ENCODE peak calls at places on chromosomes 3 and 15, in nine cellular contexts. F, Q, N, D, R, K, O, P and B are unnamed samples.

GRCh38 chr3:78494831-78495230 is 1273.0 kb downstream of the ROBO1 start:
- DNase-seq in Q (no peak), R (no peak), F (no peak), N (no peak), P (no peak), K (no peak), D (no peak), O (no peak), B (no peak)

GRCh38 chr15:31016446-31016915 is 25.1 kb upstream of the MTMR10 start:
- DNase-seq in N (no peak), P (no peak), F (peak), R (no peak), Q (no peak), K (no peak), D (no peak), O (peak), B (no peak)

GRCh38 chr3:189664311-189664710 is 33.1 kb downstream of the TP63 start:
- DNase-seq in D (no peak), K (no peak), R (no peak), P (no peak), Q (no peak), F (peak), O (peak), N (no peak), B (no peak)

GRCh38 chr15:78353093-78353492 is 12.9 kb downstream of the CRABP1 start:
- DNase-seq in O (no peak), F (no peak), N (no peak), Q (no peak), R (no peak), P (no peak), K (no peak), D (no peak), B (peak)

GRCh38 chr15:58066042-58066867 is 744 bp upstream of the ALDH1A2 start:
- DNase-seq in K (peak), D (peak), P (peak), N (peak), F (no peak), R (no peak), O (no peak), Q (peak), B (peak)

GRCh38 chr15:66595937-66596545 is 30.2 kb upstream of the LCTL start:
- DNase-seq in R (no peak), D (no peak), Q (no peak), K (no peak), P (no peak), F (no peak), N (no peak), O (no peak), B (no peak)

GRCh38 chr3:109195812-109196211 is 59.3 kb downstream of the C3orf85 start:
- DNase-seq in P (no peak), D (no peak), R (no peak), Q (no peak), K (no peak), F (peak), O (no peak), N (no peak), B (no peak)

GRCh38 chr3:14223595-14223994 is 45.0 kb downstream of the LSM3 start:
- DNase-seq in N (no peak), Q (no peak), F (no peak), R (no peak), O (no peak), K (no peak), D (no peak), P (no peak), B (no peak)

GRCh38 chr3:40055956-40056355 is 246.5 kb downstream of the MYRIP start:
- DNase-seq in K (no peak), D (no peak), R (no peak), O (no peak), Q (no peak), N (no peak), F (peak), P (no peak), B (no peak)

GRCh38 chr15:92327033-92327432 is 66.6 kb upstream of the ST8SIA2 start:
- DNase-seq in F (no peak), D (no peak), O (no peak), N (no peak), Q (no peak), R (no peak), K (no peak), P (no peak), B (no peak)

GRCh38 chr3:194690501-194691372 is 5.1 kb downstream of the FAM43A start:
- DNase-seq in K (no peak), R (no peak), D (no peak), Q (no peak), P (peak), O (no peak), F (no peak), N (no peak), B (peak)

GRCh38 chr3:112303811-112304325 is 9.9 kb upstream of the SLC9C1 start:
- DNase-seq in R (peak), O (no peak), Q (no peak), N (peak), K (no peak), D (no peak), F (peak), P (peak), B (peak)

GRCh38 chr15:52124270-52124878 is 11.8 kb upstream of the BCL2L10 start:
- DNase-seq in Q (no peak), P (no peak), N (no peak), R (no peak), K (no peak), F (no peak), D (no peak), O (no peak), B (no peak)

GRCh38 chr3:5698851-5699250 is 511.3 kb downstream of the EDEM1 start:
- DNase-seq in R (no peak), Q (no peak), F (no peak), D (no peak), P (no peak), O (no peak), K (no peak), N (no peak), B (no peak)

GRCh38 chr3:69309810-69310209 is 76.1 kb downstream of the FRMD4B start:
- DNase-seq in F (peak), D (no peak), Q (no peak), N (no peak), K (no peak), P (no peak), R (no peak), O (no peak), B (no peak)

GRCh38 chr3:80338366-80338765 is 570.6 kb upstream of the ROBO1 start:
- DNase-seq in Q (no peak), R (no peak), N (no peak), F (peak), K (no peak), O (no peak), P (no peak), D (no peak), B (no peak)

GRCh38 chr15:63157891-63158431 is 684 bp upstream of the RPS27L start:
- DNase-seq in O (peak), Q (no peak), N (peak), R (peak), F (peak), P (peak), D (peak), K (peak), B (peak)

GRCh38 chr15:72118400-72118978 is at the start of gene SENP8:
- DNase-seq in P (no peak), O (no peak), N (peak), K (no peak), R (no peak), F (no peak), D (peak), Q (no peak), B (no peak)

GRCh38 chr3:30521156-30521555 is 85.2 kb upstream of the TGFBR2 start:
- DNase-seq in O (no peak), N (no peak), D (no peak), Q (no peak), K (no peak), F (no peak), R (no peak), P (no peak), B (no peak)

GRCh38 chr3:30518872-30519271 is 87.5 kb upstream of the TGFBR2 start:
- DNase-seq in R (no peak), K (no peak), O (no peak), Q (no peak), D (no peak), F (no peak), N (no peak), P (no peak), B (no peak)

GRCh38 chr3:30516238-30516637 is 90.2 kb upstream of the TGFBR2 start:
- DNase-seq in P (no peak), F (peak), N (no peak), D (no peak), K (no peak), Q (no peak), O (no peak), R (no peak), B (no peak)

GRCh38 chr3:30520695-30521094 is 85.7 kb upstream of the TGFBR2 start:
- DNase-seq in Q (no peak), F (no peak), K (no peak), D (no peak), P (no peak), N (no peak), R (no peak), O (no peak), B (no peak)

DNA sequence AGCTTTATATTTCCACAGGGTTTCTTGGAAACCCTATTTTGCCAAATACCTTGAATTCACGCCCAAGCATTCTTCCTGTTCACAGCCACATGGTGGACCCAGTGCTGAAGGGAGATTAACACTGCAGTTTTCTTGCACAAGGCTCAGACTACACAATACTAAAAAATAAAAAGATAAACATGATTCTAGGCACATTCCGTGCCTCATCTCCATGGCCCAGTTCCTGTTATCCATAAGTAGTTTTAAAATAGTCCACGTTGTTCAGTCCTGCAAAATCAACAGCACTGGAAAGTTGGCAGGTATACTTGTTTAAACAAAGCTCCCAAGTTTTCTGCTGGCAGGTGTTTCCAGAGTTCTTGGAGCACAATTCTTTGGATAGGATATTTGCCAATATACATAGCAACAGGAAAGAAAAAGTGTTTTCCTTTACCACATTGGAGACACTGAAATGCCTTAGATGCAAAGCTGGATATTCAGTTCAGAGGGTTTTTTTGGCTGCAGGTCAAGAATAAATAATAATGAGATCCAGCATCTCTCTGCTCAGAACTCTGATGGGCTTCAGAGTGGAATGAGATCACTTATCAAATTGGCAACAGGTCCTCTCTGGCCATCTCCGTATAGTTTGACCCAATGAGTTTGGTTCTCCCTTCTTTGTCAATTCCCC is 88.1 kb upstream of the TGFBR2 start:
- DNase-seq in Q (no peak), K (peak), D (no peak), O (no peak), N (no peak), F (peak), R (no peak), P (peak), B (no peak)
- TF ChIP-seq CTCF in Q (peak), K (peak), D (no peak), O (no peak), N (no peak), F (no peak), R (no peak), P (no peak), B (no peak)

DNA sequence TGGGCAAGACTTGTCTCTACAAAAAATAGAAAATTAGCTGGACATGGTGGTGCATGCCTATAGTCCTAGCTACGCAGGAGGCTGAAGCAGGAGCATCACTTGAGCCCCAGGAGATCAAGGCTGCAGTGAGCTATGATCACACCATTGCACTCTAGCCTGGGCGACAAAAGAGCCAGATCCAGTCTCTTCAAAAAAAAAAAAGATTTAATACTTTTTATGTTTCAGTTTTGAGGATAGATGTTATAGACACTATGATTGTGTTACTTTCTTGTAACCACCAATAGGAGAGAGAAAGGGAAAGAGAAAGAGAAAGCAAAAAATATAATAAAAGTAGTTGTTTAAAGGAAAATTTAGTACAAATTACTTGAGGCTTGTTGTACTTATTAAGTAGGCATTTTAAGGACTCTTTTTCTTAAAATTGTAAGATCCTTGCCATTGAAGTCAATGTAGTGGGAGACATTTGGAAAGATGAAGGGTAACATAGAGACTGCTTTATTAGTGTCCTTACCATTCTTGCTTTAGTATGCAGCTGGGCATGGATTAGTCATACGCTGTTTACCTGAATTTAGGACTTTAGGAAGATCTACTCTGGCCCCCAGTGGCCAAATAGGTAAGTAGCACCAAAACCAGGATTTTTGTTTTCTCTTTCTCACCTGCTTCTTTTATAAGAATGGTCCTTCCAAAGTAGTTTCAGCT is 35.1 kb upstream of the ZDHHC23 start:
- DNase-seq in R (peak), P (no peak), Q (no peak), N (peak), D (peak), F (peak), O (no peak), K (peak), B (peak)
- TF ChIP-seq CTCF in R (peak), P (peak), Q (peak), N (peak), D (peak), F (peak), O (peak), K (peak), B (peak)

DNA sequence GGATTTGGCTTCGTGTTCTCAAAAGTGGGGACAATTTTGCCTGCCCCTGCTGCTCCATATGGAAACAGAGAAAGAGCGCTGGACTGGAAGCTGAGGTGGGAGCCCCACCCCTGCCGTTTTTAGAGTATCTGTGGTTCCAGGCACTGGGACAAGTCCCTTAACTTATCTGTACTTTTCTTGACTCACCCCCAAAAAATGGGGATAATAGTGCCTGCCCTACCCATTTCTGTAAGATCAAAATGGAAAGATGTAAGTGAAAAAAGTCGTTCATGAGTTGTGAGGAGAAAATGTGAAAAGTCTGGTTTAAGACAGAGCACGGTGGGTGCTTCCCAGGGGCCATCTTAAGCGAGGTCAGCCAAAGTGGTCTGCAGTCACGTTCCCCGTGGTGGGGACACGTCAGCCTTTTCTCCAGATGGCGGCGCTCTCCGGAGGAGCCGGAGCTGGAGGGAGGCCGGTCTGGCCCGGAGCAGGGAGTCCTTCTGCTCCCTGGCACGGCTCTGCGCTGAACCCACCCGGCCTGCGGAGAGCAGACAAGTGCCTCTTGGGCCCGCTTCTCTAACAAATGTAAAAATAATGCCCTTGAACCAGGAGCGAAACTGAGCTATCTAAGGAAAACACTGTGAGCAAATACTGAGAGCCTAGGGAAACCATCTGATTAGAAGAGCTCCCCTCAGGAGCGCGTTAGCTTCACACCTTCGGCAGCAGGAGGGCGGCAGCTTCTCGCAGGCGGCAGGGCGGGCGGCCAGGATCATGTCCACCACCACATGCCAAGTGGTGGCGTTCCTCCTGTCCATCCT is at the start of gene CLDN18:
- DNase-seq in Q (no peak), O (no peak), N (no peak), D (no peak), R (no peak), F (peak), K (no peak), P (no peak), B (no peak)
- TF ChIP-seq CTCF in Q (no peak), O (no peak), N (no peak), D (no peak), R (no peak), F (no peak), K (no peak), P (no peak), B (no peak)

GRCh38 chr3:160685144-160685766 is 8.3 kb downstream of the ARL14 start:
- DNase-seq in K (no peak), Q (no peak), N (no peak), D (no peak), R (no peak), F (no peak), P (no peak), O (no peak), B (no peak)
- TF ChIP-seq CTCF in K (no peak), Q (peak), N (no peak), D (no peak), R (peak), F (peak), P (no peak), O (peak), B (peak)

DNA sequence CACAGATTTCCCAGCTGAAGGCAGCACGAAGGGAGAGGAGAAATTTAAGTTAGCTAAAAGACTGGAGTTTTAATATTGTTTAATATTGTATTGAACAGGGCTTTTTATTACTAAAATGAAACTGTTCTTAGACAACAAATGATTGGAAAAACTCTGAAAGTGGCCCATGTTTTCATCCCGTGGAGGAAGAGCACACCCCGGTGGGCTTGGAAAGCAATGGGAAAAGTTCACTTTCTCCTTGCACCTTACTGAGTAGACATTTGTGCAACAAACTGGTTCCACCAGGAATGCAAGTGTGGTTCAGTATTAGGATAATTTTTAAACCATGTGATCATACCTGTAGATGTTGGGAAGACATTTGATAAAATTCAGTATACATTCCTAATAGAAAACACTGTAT is 8.2 kb upstream of the ESYT3 start:
- DNase-seq in Q (no peak), D (no peak), O (no peak), N (no peak), F (no peak), R (no peak), P (no peak), K (no peak), B (no peak)
- TF ChIP-seq CTCF in Q (no peak), D (peak), O (peak), N (no peak), F (peak), R (no peak), P (peak), K (peak), B (peak)

GRCh38 chr15:65008989-65009388 is 19.3 kb upstream of the SPG21 start:
- DNase-seq in R (no peak), O (no peak), F (no peak), D (no peak), K (no peak), Q (no peak), N (peak), P (no peak), B (peak)
- TF ChIP-seq CTCF in R (peak), O (no peak), F (no peak), D (peak), K (no peak), Q (no peak), N (peak), P (no peak), B (peak)

GRCh38 chr3:16513141-16514020 is at the start of gene RFTN1:
- DNase-seq in F (peak), Q (peak), O (no peak), K (peak), P (peak), N (peak), R (peak), D (peak), B (peak)
- TF ChIP-seq CTCF in F (no peak), Q (no peak), O (peak), K (no peak), P (no peak), N (no peak), R (no peak), D (no peak), B (no peak)

GRCh38 chr3:71585891-71586809 is 2.6 kb upstream of the FOXP1 start:
- DNase-seq in R (no peak), P (no peak), O (no peak), D (no peak), K (peak), Q (no peak), N (peak), F (peak), B (peak)
- TF ChIP-seq CTCF in R (peak), P (peak), O (peak), D (peak), K (peak), Q (peak), N (peak), F (peak), B (peak)

GRCh38 chr3:8458711-8459110 is 42.9 kb upstream of the LMCD1 start:
- DNase-seq in N (no peak), R (no peak), K (no peak), Q (no peak), F (peak), D (no peak), P (no peak), O (peak), B (no peak)
- TF ChIP-seq CTCF in N (no peak), R (no peak), K (no peak), Q (no peak), F (no peak), D (no peak), P (no peak), O (peak), B (no peak)